ENCODE peak calls at places on chromosomes 7 and 10, in five cellular contexts. Z, X, D, V and H are unnamed samples.

GRCh38 chr7:26195867-26196266 is 4.7 kb downstream of the HNRNPA2B1 start:
- DNase-seq in Z (no peak), X (no peak), D (no peak), V (no peak), H (no peak)

GRCh38 chr7:126083014-126083413 is 1153.4 kb upstream of the POT1 start:
- DNase-seq in Z (no peak), X (no peak), D (no peak), V (no peak), H (no peak)

GRCh38 chr10:24440817-24441790 is 232.2 kb downstream of the KIAA1217 start:
- DNase-seq in Z (no peak), X (no peak), D (no peak), V (no peak), H (no peak)

GRCh38 chr10:60340973-60341372 is 48.7 kb downstream of the ANK3 start:
- DNase-seq in Z (no peak), X (no peak), D (no peak), V (no peak), H (no peak)

GRCh38 chr7:127514499-127514898 is 70.9 kb downstream of the GCC1 start:
- DNase-seq in Z (peak; percentile 39), X (no peak), D (no peak), V (no peak), H (peak; percentile 29)

GRCh38 chr10:101941871-101942270 is 98.3 kb upstream of the KCNIP2 start:
- DNase-seq in Z (no peak), X (no peak), D (no peak), V (no peak), H (no peak)

GRCh38 chr10:80542053-80542452 is 4.4 kb downstream of the SH2D4B start:
- DNase-seq in Z (no peak), X (no peak), D (no peak), V (no peak), H (no peak)

GRCh38 chr10:110876000-110876399 is 4.3 kb downstream of the PDCD4 start:
- DNase-seq in Z (no peak), X (no peak), D (no peak), V (no peak), H (no peak)

GRCh38 chr10:17074548-17074860 is 55.1 kb downstream of the CUBN start:
- DNase-seq in Z (no peak), X (no peak), D (no peak), V (no peak), H (no peak)

GRCh38 chr7:158101821-158102450 is 485.7 kb downstream of the PTPRN2 start:
- DNase-seq in Z (no peak), X (no peak), D (no peak), V (no peak), H (no peak)

GRCh38 chr7:142535123-142535779 is 214.0 kb upstream of the PRSS1 start:
- DNase-seq in Z (peak; percentile 75), X (peak; percentile 86), D (peak; percentile 20), V (peak; percentile 71), H (peak; percentile 76)

GRCh38 chr7:150969483-150969874 is 8.6 kb downstream of the KCNH2 start:
- DNase-seq in Z (no peak), X (no peak), D (no peak), V (peak; percentile 13), H (no peak)

GRCh38 chr10:14186245-14186644 is 144.5 kb downstream of the FRMD4A start:
- DNase-seq in Z (no peak), X (no peak), D (no peak), V (peak; percentile 30), H (no peak)

GRCh38 chr7:156051884-156052283 is 239.6 kb upstream of the SHH start:
- DNase-seq in Z (no peak), X (no peak), D (no peak), V (no peak), H (no peak)

GRCh38 chr7:3695602-3696001 is 394.6 kb downstream of the SDK1 start:
- DNase-seq in Z (no peak), X (no peak), D (no peak), V (no peak), H (no peak)
- TF ChIP-seq SP1 in Z (no peak), X (no peak), D (no peak), V (no peak), H (no peak)

DNA sequence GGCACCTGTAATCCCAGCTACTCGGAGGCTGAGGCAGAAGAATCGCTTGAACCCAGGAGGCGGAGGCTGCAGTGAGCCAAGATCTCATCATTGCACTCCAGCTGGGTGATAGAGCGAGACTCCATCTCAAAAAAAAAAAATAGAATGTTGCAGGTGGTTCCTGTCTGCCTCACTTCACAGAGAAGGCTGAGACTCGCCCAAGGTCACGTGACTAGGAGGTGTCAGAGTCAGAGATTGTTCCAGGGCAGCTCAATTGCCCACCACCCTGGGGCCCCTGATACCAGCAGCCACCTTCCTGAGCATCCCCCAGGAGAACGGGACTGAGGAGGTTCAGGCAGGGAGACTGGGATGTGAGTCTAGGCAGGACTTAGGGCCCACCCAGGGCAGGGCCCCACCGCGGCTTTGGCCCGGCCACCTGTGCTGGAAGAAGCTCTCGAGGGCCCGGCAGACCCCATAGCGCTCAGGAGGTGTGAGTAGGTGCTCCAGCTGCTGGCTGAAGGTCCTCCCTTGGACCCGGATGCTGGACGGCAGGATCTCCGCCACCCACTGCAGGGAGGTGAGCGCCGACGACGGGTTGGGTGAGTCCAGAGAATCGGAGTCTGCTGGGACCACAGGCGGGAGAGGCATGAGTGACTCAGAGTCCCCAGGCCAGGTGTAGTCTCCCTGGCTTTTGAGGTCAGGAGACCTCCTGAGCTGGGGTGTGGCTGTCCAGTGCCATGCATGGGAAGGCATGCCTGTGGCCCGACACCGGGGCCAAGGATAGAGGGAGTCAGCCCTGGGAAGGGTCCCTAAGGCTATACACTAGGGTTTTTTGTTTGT is 30.9 kb downstream of the GRID2IP start:
- DNase-seq in Z (no peak), X (no peak), D (no peak), V (no peak), H (no peak)
- TF ChIP-seq SP1 in Z (no peak), X (no peak), D (no peak), V (no peak), H (no peak)

GRCh38 chr10:73099141-73099540 is 2.5 kb upstream of the P4HA1 start:
- DNase-seq in Z (no peak), X (no peak), D (no peak), V (no peak), H (no peak)
- TF ChIP-seq SP1 in Z (no peak), X (no peak), D (no peak), V (no peak), H (no peak)

GRCh38 chr10:31401287-31401686 is 82.3 kb downstream of the ZEB1 start:
- DNase-seq in Z (no peak), X (no peak), D (no peak), V (no peak), H (no peak)

GRCh38 chr10:31397852-31398251 is 78.8 kb downstream of the ZEB1 start:
- DNase-seq in Z (no peak), X (no peak), D (no peak), V (no peak), H (no peak)

GRCh38 chr10:31399631-31400030 is 80.6 kb downstream of the ZEB1 start:
- DNase-seq in Z (no peak), X (no peak), D (no peak), V (no peak), H (no peak)

GRCh38 chr10:31395695-31396094 is 76.7 kb downstream of the ZEB1 start:
- DNase-seq in Z (no peak), X (no peak), D (no peak), V (no peak), H (no peak)

GRCh38 chr10:31399171-31399570 is 80.2 kb downstream of the ZEB1 start:
- DNase-seq in Z (no peak), X (no peak), D (no peak), V (no peak), H (no peak)
- TF ChIP-seq SP1 in Z (no peak), X (no peak), D (no peak), V (no peak), H (no peak)

GRCh38 chr10:91335147-91335546 is 75.0 kb upstream of the HECTD2 start:
- DNase-seq in Z (no peak), X (peak; percentile 21), D (no peak), V (no peak), H (peak; percentile 22)
- TF ChIP-seq SP1 in Z (no peak), X (no peak), D (no peak), V (no peak), H (no peak)

DNA sequence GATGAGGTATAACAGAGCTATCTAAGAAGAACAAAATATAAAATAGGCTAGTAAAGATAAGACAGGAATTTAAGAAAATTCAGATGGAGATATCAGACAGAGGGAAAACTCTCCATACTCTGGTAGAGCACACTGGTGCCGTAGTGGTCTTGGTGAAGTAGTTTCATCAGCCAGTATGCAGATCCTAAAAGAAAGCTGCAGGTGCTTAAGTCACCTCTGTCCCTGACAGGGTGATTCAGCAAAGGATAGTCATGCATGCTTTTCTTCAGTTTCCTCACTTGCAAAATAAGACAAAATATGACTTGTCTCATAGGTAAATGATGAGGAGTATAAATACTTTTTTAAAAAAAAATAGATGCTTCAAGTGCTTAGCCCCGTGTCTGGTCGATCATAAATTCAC is 794.9 kb downstream of the TNS3 start:
- DNase-seq in Z (no peak), X (no peak), D (no peak), V (no peak), H (no peak)
- TF ChIP-seq SP1 in Z (no peak), X (no peak), D (no peak), V (no peak), H (no peak)

DNA sequence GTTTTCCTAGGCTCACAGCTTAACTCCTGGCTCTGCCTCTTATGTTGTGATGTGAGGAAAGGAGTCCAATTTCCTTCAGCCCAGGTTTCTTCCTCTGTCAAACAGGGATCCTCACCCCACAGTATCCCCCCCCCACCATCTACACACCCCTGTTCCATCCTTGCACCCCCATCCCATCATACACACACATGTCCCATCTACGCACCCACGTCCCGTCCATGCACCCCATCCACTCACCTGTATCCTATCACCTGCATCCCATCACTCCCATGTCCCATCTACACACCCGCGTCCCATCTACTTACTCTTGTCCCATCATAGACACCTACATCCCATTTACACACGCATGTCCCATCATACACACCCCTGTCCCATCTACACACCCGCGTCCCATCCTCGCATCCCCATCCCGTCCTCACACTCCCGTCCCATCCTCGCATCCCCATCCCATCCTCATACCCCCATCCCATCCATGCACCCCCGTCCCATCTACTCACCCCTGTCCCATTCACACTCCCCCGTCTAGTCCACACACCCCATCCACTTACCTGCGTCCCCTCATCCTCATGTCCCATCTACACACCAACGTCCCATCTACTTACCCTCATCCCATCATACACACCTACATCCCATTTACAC is 117.3 kb downstream of the TRRAP start:
- DNase-seq in Z (no peak), X (no peak), D (no peak), V (no peak), H (no peak)
- TF ChIP-seq SP1 in Z (no peak), X (no peak), D (no peak), V (no peak), H (no peak)

GRCh38 chr7:16677978-16678494 is 32.1 kb downstream of the BZW2 start:
- DNase-seq in Z (no peak), X (no peak), D (no peak), V (no peak), H (no peak)
- TF ChIP-seq SP1 in Z (no peak), X (no peak), D (no peak), V (no peak), H (no peak)